ENCODE peak calls at places on chromosomes 16 and 17, in ten cellular contexts. One of them, this sample, is unnamed.

GRCh38 chr16:53945996-53946395 is 242.0 kb downstream of the FTO start:
- DNase-seq in heart left ventricle: no peak
- DNase-seq in kidney epithelial cell: no peak
- DNase-seq in upper lobe of right lung: no peak
- DNase-seq in fibroblast of mammary gland: peak; percentile 73
- DNase-seq in dorsolateral prefrontal cortex: no peak
- DNase-seq in fibroblast of pulmonary artery: peak; percentile 79
- DNase-seq in ovary: no peak
- DNase-seq in PC-9: peak; percentile 3
- DNase-seq in GM10248: peak; percentile 14
- DNase-seq in this sample: peak; percentile 53

GRCh38 chr17:39926588-39927100 is 757 bp downstream of the ORMDL3 start:
- DNase-seq in dorsolateral prefrontal cortex: no peak
- DNase-seq in heart left ventricle: no peak
- DNase-seq in PC-9: peak; percentile 40
- DNase-seq in ovary: no peak
- DNase-seq in upper lobe of right lung: peak; percentile 81
- DNase-seq in kidney epithelial cell: no peak
- DNase-seq in fibroblast of mammary gland: peak; percentile 23
- DNase-seq in fibroblast of pulmonary artery: peak; percentile 48
- DNase-seq in GM10248: peak; percentile 59
- DNase-seq in this sample: peak; percentile 22

GRCh38 chr16:57092786-57093301 is 461 bp downstream of the CPNE2 start:
- DNase-seq in dorsolateral prefrontal cortex: no peak
- DNase-seq in fibroblast of mammary gland: no peak
- DNase-seq in fibroblast of pulmonary artery: no peak
- DNase-seq in upper lobe of right lung: peak; percentile 84
- DNase-seq in ovary: peak; percentile 50
- DNase-seq in heart left ventricle: peak; percentile 75
- DNase-seq in GM10248: peak; percentile 78
- DNase-seq in PC-9: peak; percentile 50
- DNase-seq in kidney epithelial cell: no peak
- DNase-seq in this sample: no peak

GRCh38 chr16:5874899-5875298 is 777.3 kb upstream of the EEF2KMT start:
- DNase-seq in PC-9: no peak
- DNase-seq in ovary: no peak
- DNase-seq in fibroblast of mammary gland: no peak
- DNase-seq in dorsolateral prefrontal cortex: no peak
- DNase-seq in heart left ventricle: no peak
- DNase-seq in fibroblast of pulmonary artery: no peak
- DNase-seq in upper lobe of right lung: no peak
- DNase-seq in kidney epithelial cell: no peak
- DNase-seq in GM10248: no peak
- DNase-seq in this sample: no peak

GRCh38 chr17:28579526-28579925 is 2.8 kb upstream of the ALDOC start:
- DNase-seq in PC-9: no peak
- DNase-seq in GM10248: peak; percentile 48
- DNase-seq in fibroblast of mammary gland: no peak
- DNase-seq in heart left ventricle: no peak
- DNase-seq in kidney epithelial cell: no peak
- DNase-seq in dorsolateral prefrontal cortex: no peak
- DNase-seq in upper lobe of right lung: no peak
- DNase-seq in ovary: no peak
- DNase-seq in fibroblast of pulmonary artery: no peak
- DNase-seq in this sample: no peak

GRCh38 chr17:48547839-48548686 is 3.2 kb upstream of the HOXB2 start:
- DNase-seq in GM10248: no peak
- DNase-seq in dorsolateral prefrontal cortex: no peak
- DNase-seq in PC-9: no peak
- DNase-seq in kidney epithelial cell: no peak
- DNase-seq in heart left ventricle: no peak
- DNase-seq in upper lobe of right lung: no peak
- DNase-seq in ovary: no peak
- DNase-seq in fibroblast of pulmonary artery: peak; percentile 77
- DNase-seq in fibroblast of mammary gland: peak; percentile 78
- DNase-seq in this sample: no peak

GRCh38 chr17:36608794-36609497 is 7.6 kb downstream of the MRM1 start:
- DNase-seq in fibroblast of mammary gland: peak; percentile 82
- DNase-seq in upper lobe of right lung: no peak
- DNase-seq in ovary: peak; percentile 66
- DNase-seq in kidney epithelial cell: no peak
- DNase-seq in fibroblast of pulmonary artery: peak; percentile 79
- DNase-seq in GM10248: no peak
- DNase-seq in heart left ventricle: peak; percentile 55
- DNase-seq in dorsolateral prefrontal cortex: peak; percentile 79
- DNase-seq in PC-9: no peak
- DNase-seq in this sample: peak; percentile 62

GRCh38 chr17:31581022-31581483 is 189.6 kb downstream of the RAB11FIP4 start:
- DNase-seq in kidney epithelial cell: no peak
- DNase-seq in GM10248: no peak
- DNase-seq in heart left ventricle: peak; percentile 87
- DNase-seq in ovary: peak; percentile 60
- DNase-seq in dorsolateral prefrontal cortex: peak; percentile 75
- DNase-seq in fibroblast of pulmonary artery: peak; percentile 95
- DNase-seq in PC-9: peak; percentile 95
- DNase-seq in upper lobe of right lung: peak; percentile 88
- DNase-seq in fibroblast of mammary gland: peak; percentile 71
- DNase-seq in this sample: peak; percentile 91

GRCh38 chr17:27408891-27409290 is 47.4 kb upstream of the KSR1 start:
- DNase-seq in fibroblast of pulmonary artery: peak; percentile 44
- DNase-seq in upper lobe of right lung: no peak
- DNase-seq in fibroblast of mammary gland: peak; percentile 49
- DNase-seq in PC-9: no peak
- DNase-seq in GM10248: no peak
- DNase-seq in ovary: no peak
- DNase-seq in dorsolateral prefrontal cortex: no peak
- DNase-seq in heart left ventricle: no peak
- DNase-seq in kidney epithelial cell: no peak
- DNase-seq in this sample: peak; percentile 55

GRCh38 chr16:53417011-53417410 is 17.3 kb upstream of the RBL2 start:
- DNase-seq in fibroblast of pulmonary artery: peak; percentile 32
- DNase-seq in GM10248: no peak
- DNase-seq in dorsolateral prefrontal cortex: no peak
- DNase-seq in ovary: no peak
- DNase-seq in upper lobe of right lung: no peak
- DNase-seq in heart left ventricle: no peak
- DNase-seq in kidney epithelial cell: no peak
- DNase-seq in PC-9: no peak
- DNase-seq in fibroblast of mammary gland: peak; percentile 53
- DNase-seq in this sample: peak; percentile 55

GRCh38 chr17:61402978-61403845 is 3.6 kb downstream of the TBX2 start:
- DNase-seq in fibroblast of mammary gland: no peak
- DNase-seq in heart left ventricle: peak; percentile 69
- DNase-seq in ovary: no peak
- DNase-seq in dorsolateral prefrontal cortex: no peak
- DNase-seq in GM10248: no peak
- DNase-seq in fibroblast of pulmonary artery: no peak
- DNase-seq in kidney epithelial cell: no peak
- DNase-seq in PC-9: no peak
- DNase-seq in upper lobe of right lung: peak; percentile 31
- DNase-seq in this sample: no peak

GRCh38 chr17:76568771-76569170 is 16.9 kb downstream of the ST6GALNAC2 start:
- DNase-seq in GM10248: no peak
- DNase-seq in fibroblast of pulmonary artery: no peak
- DNase-seq in heart left ventricle: no peak
- DNase-seq in fibroblast of mammary gland: no peak
- DNase-seq in dorsolateral prefrontal cortex: no peak
- DNase-seq in ovary: no peak
- DNase-seq in PC-9: no peak
- DNase-seq in kidney epithelial cell: no peak
- DNase-seq in upper lobe of right lung: no peak
- DNase-seq in this sample: no peak

GRCh38 chr17:76572201-76572910 is 13.3 kb downstream of the ST6GALNAC2 start:
- DNase-seq in kidney epithelial cell: no peak
- DNase-seq in fibroblast of pulmonary artery: no peak
- DNase-seq in PC-9: no peak
- DNase-seq in dorsolateral prefrontal cortex: no peak
- DNase-seq in upper lobe of right lung: no peak
- DNase-seq in ovary: no peak
- DNase-seq in fibroblast of mammary gland: no peak
- DNase-seq in heart left ventricle: no peak
- DNase-seq in GM10248: no peak
- DNase-seq in this sample: no peak

GRCh38 chr17:76569607-76570279 is 15.9 kb downstream of the ST6GALNAC2 start:
- DNase-seq in dorsolateral prefrontal cortex: peak; percentile 68
- DNase-seq in ovary: no peak
- DNase-seq in heart left ventricle: no peak
- DNase-seq in PC-9: peak; percentile 67
- DNase-seq in upper lobe of right lung: no peak
- DNase-seq in GM10248: no peak
- DNase-seq in fibroblast of mammary gland: no peak
- DNase-seq in kidney epithelial cell: no peak
- DNase-seq in fibroblast of pulmonary artery: no peak
- DNase-seq in this sample: no peak

GRCh38 chr17:76570877-76571471 is 14.7 kb downstream of the ST6GALNAC2 start:
- DNase-seq in fibroblast of pulmonary artery: no peak
- DNase-seq in PC-9: no peak
- DNase-seq in GM10248: no peak
- DNase-seq in fibroblast of mammary gland: no peak
- DNase-seq in upper lobe of right lung: no peak
- DNase-seq in dorsolateral prefrontal cortex: no peak
- DNase-seq in heart left ventricle: no peak
- DNase-seq in kidney epithelial cell: no peak
- DNase-seq in ovary: no peak
- DNase-seq in this sample: no peak

GRCh38 chr17:76570457-76570856 is 15.2 kb downstream of the ST6GALNAC2 start:
- DNase-seq in ovary: no peak
- DNase-seq in PC-9: no peak
- DNase-seq in dorsolateral prefrontal cortex: no peak
- DNase-seq in heart left ventricle: no peak
- DNase-seq in upper lobe of right lung: no peak
- DNase-seq in GM10248: no peak
- DNase-seq in fibroblast of mammary gland: no peak
- DNase-seq in fibroblast of pulmonary artery: no peak
- DNase-seq in kidney epithelial cell: no peak
- DNase-seq in this sample: no peak
- TF ChIP-seq CTCF in ovary: no peak
- TF ChIP-seq CTCF in PC-9: no peak
- TF ChIP-seq CTCF in dorsolateral prefrontal cortex: no peak
- TF ChIP-seq CTCF in heart left ventricle: no peak
- TF ChIP-seq CTCF in upper lobe of right lung: no peak
- TF ChIP-seq CTCF in GM10248: no peak
- TF ChIP-seq CTCF in fibroblast of mammary gland: no peak
- TF ChIP-seq CTCF in fibroblast of pulmonary artery: no peak
- TF ChIP-seq CTCF in kidney epithelial cell: no peak
- TF ChIP-seq CTCF in this sample: no peak

GRCh38 chr17:63418540-63418939 is 27.6 kb downstream of the CYB561 start:
- DNase-seq in fibroblast of mammary gland: no peak
- DNase-seq in GM10248: no peak
- DNase-seq in dorsolateral prefrontal cortex: no peak
- DNase-seq in heart left ventricle: no peak
- DNase-seq in PC-9: no peak
- DNase-seq in kidney epithelial cell: no peak
- DNase-seq in upper lobe of right lung: no peak
- DNase-seq in ovary: no peak
- DNase-seq in fibroblast of pulmonary artery: no peak
- DNase-seq in this sample: no peak
- TF ChIP-seq CTCF in fibroblast of mammary gland: no peak
- TF ChIP-seq CTCF in GM10248: no peak
- TF ChIP-seq CTCF in dorsolateral prefrontal cortex: no peak
- TF ChIP-seq CTCF in heart left ventricle: no peak
- TF ChIP-seq CTCF in PC-9: no peak
- TF ChIP-seq CTCF in kidney epithelial cell: no peak
- TF ChIP-seq CTCF in upper lobe of right lung: no peak
- TF ChIP-seq CTCF in ovary: no peak
- TF ChIP-seq CTCF in fibroblast of pulmonary artery: no peak
- TF ChIP-seq CTCF in this sample: no peak

GRCh38 chr17:64773836-64774761 is 112.0 kb upstream of the SMURF2 start:
- DNase-seq in ovary: no peak
- DNase-seq in PC-9: peak; percentile 96
- DNase-seq in heart left ventricle: no peak
- DNase-seq in GM10248: peak; percentile 53
- DNase-seq in dorsolateral prefrontal cortex: no peak
- DNase-seq in kidney epithelial cell: no peak
- DNase-seq in fibroblast of pulmonary artery: peak; percentile 68
- DNase-seq in upper lobe of right lung: peak; percentile 92
- DNase-seq in fibroblast of mammary gland: peak; percentile 48
- DNase-seq in this sample: peak; percentile 91

GRCh38 chr17:64772845-64773299 is 110.8 kb upstream of the SMURF2 start:
- DNase-seq in fibroblast of mammary gland: no peak
- DNase-seq in fibroblast of pulmonary artery: no peak
- DNase-seq in ovary: no peak
- DNase-seq in heart left ventricle: no peak
- DNase-seq in upper lobe of right lung: no peak
- DNase-seq in GM10248: no peak
- DNase-seq in dorsolateral prefrontal cortex: no peak
- DNase-seq in kidney epithelial cell: no peak
- DNase-seq in PC-9: no peak
- DNase-seq in this sample: no peak

GRCh38 chr17:64775701-64776570 is 113.8 kb upstream of the SMURF2 start:
- DNase-seq in PC-9: no peak
- DNase-seq in heart left ventricle: no peak
- DNase-seq in GM10248: no peak
- DNase-seq in upper lobe of right lung: no peak
- DNase-seq in dorsolateral prefrontal cortex: no peak
- DNase-seq in kidney epithelial cell: no peak
- DNase-seq in fibroblast of pulmonary artery: no peak
- DNase-seq in fibroblast of mammary gland: no peak
- DNase-seq in ovary: no peak
- DNase-seq in this sample: no peak

GRCh38 chr17:64773386-64773835 is 111.3 kb upstream of the SMURF2 start:
- DNase-seq in heart left ventricle: no peak
- DNase-seq in GM10248: no peak
- DNase-seq in dorsolateral prefrontal cortex: no peak
- DNase-seq in kidney epithelial cell: no peak
- DNase-seq in upper lobe of right lung: no peak
- DNase-seq in ovary: no peak
- DNase-seq in fibroblast of mammary gland: no peak
- DNase-seq in PC-9: no peak
- DNase-seq in fibroblast of pulmonary artery: no peak
- DNase-seq in this sample: no peak

GRCh38 chr17:64774888-64775600 is 112.9 kb upstream of the SMURF2 start:
- DNase-seq in fibroblast of pulmonary artery: no peak
- DNase-seq in PC-9: no peak
- DNase-seq in heart left ventricle: no peak
- DNase-seq in dorsolateral prefrontal cortex: no peak
- DNase-seq in fibroblast of mammary gland: no peak
- DNase-seq in ovary: no peak
- DNase-seq in upper lobe of right lung: no peak
- DNase-seq in kidney epithelial cell: no peak
- DNase-seq in GM10248: no peak
- DNase-seq in this sample: no peak
- TF ChIP-seq CTCF in fibroblast of pulmonary artery: no peak
- TF ChIP-seq CTCF in PC-9: no peak
- TF ChIP-seq CTCF in heart left ventricle: no peak
- TF ChIP-seq CTCF in dorsolateral prefrontal cortex: no peak
- TF ChIP-seq CTCF in fibroblast of mammary gland: no peak
- TF ChIP-seq CTCF in ovary: no peak
- TF ChIP-seq CTCF in upper lobe of right lung: no peak
- TF ChIP-seq CTCF in kidney epithelial cell: no peak
- TF ChIP-seq CTCF in GM10248: no peak
- TF ChIP-seq CTCF in this sample: no peak

DNA sequence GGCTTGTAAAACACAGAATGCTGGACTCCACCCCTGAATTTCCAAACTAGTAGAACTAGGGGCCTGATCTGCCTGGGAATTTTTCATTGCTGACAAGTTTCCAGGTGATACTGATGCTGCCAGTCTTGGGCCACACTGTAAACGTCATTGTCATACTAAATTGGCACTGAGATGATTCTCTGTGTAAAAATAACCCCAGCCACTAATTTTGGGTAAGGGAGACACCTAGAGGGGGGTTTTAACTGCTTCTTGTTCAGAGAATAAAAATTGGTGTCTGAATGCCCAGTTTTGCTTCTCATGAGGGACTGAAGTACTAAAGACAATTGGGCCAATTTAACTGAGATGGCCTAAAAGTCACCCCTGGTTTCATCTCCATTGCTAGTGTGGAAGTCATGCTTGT is 5.0 kb upstream of the CDH13 start:
- DNase-seq in fibroblast of mammary gland: no peak
- DNase-seq in GM10248: no peak
- DNase-seq in fibroblast of pulmonary artery: no peak
- DNase-seq in PC-9: no peak
- DNase-seq in kidney epithelial cell: no peak
- DNase-seq in upper lobe of right lung: no peak
- DNase-seq in heart left ventricle: no peak
- DNase-seq in dorsolateral prefrontal cortex: no peak
- DNase-seq in ovary: no peak
- DNase-seq in this sample: peak; percentile 25
- TF ChIP-seq CTCF in fibroblast of mammary gland: peak; percentile 13
- TF ChIP-seq CTCF in GM10248: no peak
- TF ChIP-seq CTCF in fibroblast of pulmonary artery: no peak
- TF ChIP-seq CTCF in PC-9: no peak
- TF ChIP-seq CTCF in kidney epithelial cell: no peak
- TF ChIP-seq CTCF in upper lobe of right lung: no peak
- TF ChIP-seq CTCF in heart left ventricle: no peak
- TF ChIP-seq CTCF in dorsolateral prefrontal cortex: no peak
- TF ChIP-seq CTCF in ovary: no peak
- TF ChIP-seq CTCF in this sample: no peak

This sample was measured in MCF 10A.